ENCODE peak calls at places on chromosomes 13 and 19, in nine cellular contexts. I is fibroblast of lung, Z is OCI-LY7, X is neural progenitor cell, V is PC-9, P is HepG2, A is SK-N-SH, D is H9, M is IMR-90. Q is an unnamed sample. For H4K20me1 and H3K9me3, the result is how much of the 10 kb centered on the place peaks cover.

GRCh38 chr13:110150384-110151091 is 156.4 kb downstream of the COL4A1 start:
- DNase-seq in P (no peak), A (no peak), V (no peak), Z (no peak), D (no peak), M (peak), I (peak), X (no peak), Q (peak)

GRCh38 chr13:35367586-35367985 is 108.9 kb downstream of the MAB21L1 start:
- DNase-seq in V (no peak), I (no peak), M (no peak), A (no peak), X (no peak), Z (no peak), P (no peak), D (no peak), Q (no peak)

GRCh38 chr13:83618966-83619365 is 263.3 kb downstream of the SLITRK1 start:
- DNase-seq in M (no peak), Z (no peak), A (no peak), P (no peak), X (no peak), V (no peak), I (peak), D (no peak), Q (peak)

GRCh38 chr13:113982296-113982661 is 8.4 kb upstream of the C13orf46 start:
- DNase-seq in A (no peak), D (no peak), P (no peak), Z (no peak), X (no peak), I (no peak), M (no peak), V (no peak), Q (no peak)

GRCh38 chr13:24087611-24088235 is 72.8 kb upstream of the SPATA13 start:
- DNase-seq in A (no peak), I (no peak), V (no peak), Z (no peak), D (no peak), M (no peak), P (peak), X (no peak), Q (no peak)

GRCh38 chr13:73090116-73090811 is 31.5 kb downstream of the KLF5 start:
- DNase-seq in M (peak), P (peak), A (no peak), I (peak), V (peak), D (peak), Z (no peak), X (no peak), Q (peak)

GRCh38 chr19:58511353-58512208 is at the start of gene SLC27A5:
- DNase-seq in Z (no peak), D (no peak), A (no peak), P (peak), X (no peak), M (no peak), I (no peak), V (no peak), Q (no peak)

GRCh38 chr13:78960881-78961280 is 301.9 kb upstream of the OBI1 start:
- DNase-seq in Z (no peak), A (no peak), P (no peak), M (no peak), X (no peak), D (peak), I (no peak), V (no peak), Q (no peak)

GRCh38 chr19:56071151-56071550 is 49.9 kb downstream of the ZNF787 start:
- DNase-seq in D (peak), M (no peak), V (no peak), A (peak), X (peak), P (peak), I (no peak), Z (peak), Q (no peak)

GRCh38 chr13:45564108-45564507 is 51.4 kb downstream of the ERICH6B start:
- DNase-seq in D (no peak), V (no peak), A (no peak), I (peak), P (peak), Z (no peak), X (no peak), M (peak), Q (peak)

GRCh38 chr13:91375119-91375729 is 23.2 kb upstream of the GPC5 start:
- DNase-seq in V (no peak), A (peak), Z (peak), D (no peak), X (no peak), M (peak), P (no peak), I (no peak), Q (no peak)

GRCh38 chr13:50410921-50411712 is 395.9 kb downstream of the KCNRG start:
- DNase-seq in M (peak), X (no peak), I (peak), P (peak), V (peak), D (no peak), Z (no peak), A (no peak), Q (peak)

GRCh38 chr13:36750046-36750445 is 69.0 kb upstream of the RFXAP start:
- DNase-seq in D (no peak), A (no peak), X (no peak), V (no peak), Z (no peak), P (no peak), M (no peak), I (no peak), Q (no peak)

GRCh38 chr13:92461402-92461801 is 765.2 kb upstream of the GPC6 start:
- DNase-seq in X (peak), M (no peak), V (no peak), I (no peak), P (no peak), Z (no peak), A (no peak), D (no peak), Q (no peak)

GRCh38 chr13:80712026-80712425 is 371.1 kb upstream of the SPRY2 start:
- DNase-seq in P (no peak), Z (no peak), X (no peak), A (no peak), D (no peak), M (no peak), I (no peak), V (no peak), Q (no peak)

DNA sequence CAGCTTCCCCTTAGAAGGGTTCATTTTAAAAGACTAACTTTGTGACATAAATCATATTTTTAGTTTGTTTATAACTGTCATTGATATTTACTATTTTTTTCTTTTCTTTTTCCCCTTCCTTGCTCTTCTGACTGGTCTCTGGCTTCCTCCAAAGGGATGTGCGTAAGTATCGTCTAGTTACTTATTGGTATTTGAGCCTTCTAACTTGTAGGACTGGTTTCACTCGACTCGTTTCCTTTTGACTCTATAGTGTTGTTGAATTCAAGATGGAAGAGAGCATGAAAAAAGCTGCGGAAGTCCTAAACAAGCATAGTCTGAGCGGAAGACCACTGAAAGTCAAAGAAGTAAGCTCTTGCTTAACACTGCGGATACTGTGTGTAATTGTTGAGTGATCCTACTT is 18.6 kb downstream of the HNRNPM start:
- DNase-seq in V (no peak), D (no peak), X (no peak), P (no peak), Z (no peak), I (no peak), A (no peak), M (no peak), Q (no peak)
- H4K20me1 ChIP-seq in V (half or more), D (under half), X (half or more), P (under half), Z (under half), I (under half), A (half or more), M (half or more), Q (half or more)

DNA sequence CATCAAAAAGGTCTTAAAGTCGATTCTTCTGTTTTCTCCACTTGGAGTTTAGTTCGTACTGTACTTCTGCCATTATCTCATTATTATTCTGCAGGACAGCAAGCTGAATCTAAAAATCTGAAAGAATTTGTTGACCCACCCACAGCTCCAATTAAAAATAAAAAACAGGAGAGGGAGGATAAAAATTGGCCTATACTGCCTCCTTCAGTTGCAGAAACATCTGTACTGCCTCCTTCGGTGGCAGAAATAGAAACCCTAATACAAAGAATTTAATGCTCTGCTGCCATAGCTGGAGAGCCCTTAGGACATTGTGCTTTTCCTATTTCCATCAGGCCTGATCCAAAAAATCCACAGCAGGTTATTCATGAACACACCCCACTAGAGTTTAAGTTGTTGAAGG is 9.8 kb downstream of the ZNF350 start:
- DNase-seq in D (no peak), P (no peak), M (no peak), Z (no peak), X (no peak), A (no peak), I (no peak), V (no peak), Q (no peak)
- H3K9me3 ChIP-seq in D (under half), P (half or more), M (half or more), Z (under half), X (under half), A (under half), I (under half), V (half or more), Q (under half)

DNA sequence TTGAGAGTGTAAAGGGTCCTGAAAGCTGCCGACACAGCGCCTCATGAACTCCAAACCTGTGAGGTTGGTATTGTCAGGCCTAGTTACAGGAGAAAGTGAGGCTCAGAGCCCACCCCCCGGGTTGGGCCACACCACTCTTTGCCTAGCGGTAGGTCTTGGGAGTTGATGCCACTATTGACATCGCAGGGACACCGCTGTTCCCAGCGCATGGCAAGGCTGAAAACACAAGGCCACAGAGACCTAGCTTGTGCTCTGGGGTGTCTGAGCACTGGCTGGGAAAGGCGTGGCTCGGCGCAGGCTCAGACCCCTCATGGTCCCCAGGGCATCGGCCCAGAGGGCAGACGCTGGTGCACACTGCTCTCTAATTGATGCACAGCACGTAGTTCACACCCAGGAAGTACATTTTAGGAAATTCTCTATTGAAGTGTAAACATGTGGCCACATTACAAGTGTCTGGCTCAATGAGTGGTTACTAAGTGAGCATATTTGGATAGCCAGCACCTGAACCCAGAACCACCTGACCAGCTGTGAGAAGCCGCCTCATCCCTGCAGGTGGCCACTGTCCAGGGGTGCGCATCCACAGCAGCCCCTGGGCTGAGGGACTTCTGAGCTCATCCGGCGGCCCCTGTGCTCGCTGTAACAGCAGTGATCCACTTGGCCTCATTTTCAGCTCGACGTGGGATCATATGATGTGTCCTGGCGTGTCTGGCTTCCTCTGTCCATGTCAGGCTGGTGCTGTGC is 27.3 kb downstream of the UPF1 start:
- DNase-seq in A (no peak), I (no peak), Z (no peak), V (no peak), X (no peak), P (no peak), D (no peak), M (no peak), Q (no peak)
- H4K20me1 ChIP-seq in A (under half), I (under half), Z (under half), V (half or more), X (under half), P (under half), D (under half), M (under half), Q (half or more)

DNA sequence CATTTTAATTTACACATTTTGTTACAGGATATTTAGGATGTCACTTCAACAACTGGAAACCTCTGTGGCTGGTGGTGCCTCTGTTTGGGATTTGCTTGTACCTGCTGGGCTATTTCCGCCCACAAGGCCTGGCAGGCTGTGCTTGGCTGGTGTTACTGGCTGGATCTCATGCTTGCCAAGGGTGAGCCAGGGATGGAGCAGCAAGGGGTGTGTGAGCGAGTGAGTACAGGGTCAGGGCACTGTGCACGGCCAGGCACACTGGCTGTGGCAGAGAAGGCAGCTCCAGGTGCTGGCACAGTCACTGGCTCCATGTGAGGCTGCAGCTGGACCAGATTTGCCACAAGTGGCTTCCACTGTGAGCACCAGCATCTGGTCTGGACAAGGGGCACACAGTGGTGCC is 1254.8 kb downstream of the SLITRK5 start:
- DNase-seq in V (no peak), I (no peak), Z (no peak), D (no peak), X (no peak), M (no peak), P (no peak), A (no peak), Q (no peak)
- H3K9me3 ChIP-seq in V (under half), I (under half), Z (under half), D (under half), X (under half), M (under half), P (under half), A (under half), Q (under half)

DNA sequence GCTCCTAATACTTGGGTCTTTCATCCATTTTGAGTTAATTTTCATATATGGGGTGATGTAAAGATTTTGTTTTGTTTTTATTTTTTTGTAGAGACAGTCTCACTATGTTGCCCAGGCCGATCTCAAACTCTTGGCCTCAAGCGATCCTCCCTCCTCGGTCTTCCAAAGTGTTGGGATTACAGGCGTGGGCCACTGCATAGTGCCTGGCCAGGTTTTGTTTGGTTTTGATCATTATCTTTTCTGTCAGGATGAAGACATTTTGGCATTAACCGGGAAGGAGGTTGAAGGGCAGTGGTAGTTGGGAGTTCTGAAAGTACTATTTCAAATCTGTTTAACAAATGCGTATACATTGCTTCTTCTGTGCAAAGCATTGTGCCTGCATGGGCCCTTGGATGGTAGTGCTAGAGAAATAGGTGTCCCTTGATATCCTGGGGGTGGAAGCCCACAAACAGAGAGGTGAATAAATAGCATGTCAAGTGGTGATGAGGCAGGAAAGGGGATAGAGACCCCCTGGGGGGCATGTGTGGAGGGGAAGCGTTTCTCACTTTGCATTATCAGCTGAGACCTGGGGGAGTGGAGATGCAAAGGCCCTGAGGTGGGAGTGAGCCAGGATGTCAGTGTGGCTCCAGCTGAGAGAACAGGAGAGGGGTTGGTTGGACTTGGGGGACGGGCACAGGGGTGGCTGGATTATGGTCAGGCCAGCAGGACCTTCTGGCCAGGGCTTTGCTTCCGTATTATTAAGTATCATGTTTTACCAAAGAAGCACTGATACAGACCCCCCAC is 41.4 kb downstream of the GATAD2A start:
- DNase-seq in V (no peak), I (no peak), D (peak), A (no peak), X (no peak), P (no peak), M (no peak), Z (no peak), Q (no peak)
- H4K20me1 ChIP-seq in V (half or more), I (under half), D (under half), A (half or more), X (half or more), P (under half), M (half or more), Z (under half), Q (half or more)

DNA sequence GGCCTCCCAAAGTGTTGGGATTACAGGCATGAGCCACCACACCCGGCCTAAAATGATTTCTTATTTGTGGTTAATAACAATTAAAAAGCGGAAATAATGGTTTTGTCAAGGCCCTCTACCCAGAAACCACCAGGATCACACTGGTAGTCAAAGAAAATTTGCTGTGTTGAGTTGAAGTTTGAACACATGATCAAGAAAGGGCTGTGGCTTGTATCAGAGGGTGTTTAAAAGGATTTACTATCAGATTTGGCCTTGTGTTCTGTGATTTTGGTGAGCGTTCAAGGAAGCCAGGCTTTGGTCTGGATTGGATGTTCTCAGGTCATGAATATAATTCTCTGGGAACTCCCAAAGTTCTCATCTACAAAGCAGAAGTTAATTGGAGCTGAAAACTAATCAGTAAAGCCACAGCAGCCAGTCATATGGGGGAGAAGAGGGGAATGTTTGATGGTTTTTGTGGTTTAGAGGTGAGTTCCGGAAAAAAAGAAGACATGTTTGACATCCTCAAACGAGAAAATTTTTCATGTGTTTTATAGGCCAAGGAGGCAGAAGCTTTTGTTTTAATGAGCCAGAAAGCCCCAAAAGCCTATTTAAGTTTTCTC is 10.6 kb upstream of the ZNF556 start:
- DNase-seq in P (no peak), D (no peak), V (no peak), I (no peak), Z (no peak), M (no peak), X (no peak), A (no peak), Q (no peak)
- H3K9me3 ChIP-seq in P (under half), D (half or more), V (under half), I (under half), Z (under half), M (half or more), X (half or more), A (under half), Q (half or more)

GRCh38 chr13:20465218-20465879 is 60.3 kb downstream of the CRYL1 start:
- DNase-seq in A (no peak), Z (no peak), D (no peak), P (no peak), V (peak), X (no peak), M (peak), I (no peak), Q (no peak)
- H4K20me1 ChIP-seq in A (under half), Z (under half), D (under half), P (under half), V (under half), X (under half), M (under half), I (under half), Q (under half)